ENCODE peak calls at places on chromosome 2, in five cellular contexts. A is PC-3, S is IMR-90, H is hepatocyte, Y is fibroblast of lung. O is an unnamed sample. For H3K9me3, the result is how much of the 10 kb centered on the place peaks cover.

GRCh38 chr2:36357506-36358316 is 2.1 kb downstream of the CRIM1 start:
- DNase-seq in H (peak), S (peak), A (peak), Y (peak), O (peak)

GRCh38 chr2:214960677-214961076 is 151.2 kb upstream of the BARD1 start:
- DNase-seq in Y (no peak), A (peak), H (no peak), S (peak), O (no peak)

GRCh38 chr2:229818230-229818629 is 103.6 kb downstream of the TRIP12 start:
- DNase-seq in S (no peak), A (peak), H (no peak), Y (no peak), O (no peak)

GRCh38 chr2:46970334-46971288 is 55.0 kb upstream of the MCFD2 start:
- DNase-seq in S (peak), A (peak), Y (peak), H (peak), O (peak)

GRCh38 chr2:24115057-24115456 is 8.1 kb downstream of the PFN4 start:
- DNase-seq in Y (peak), S (peak), A (no peak), H (no peak), O (peak)

GRCh38 chr2:98615481-98615880 is 7.1 kb downstream of the UNC50 start:
- DNase-seq in H (no peak), A (no peak), Y (no peak), S (no peak), O (no peak)

GRCh38 chr2:238974510-238975166 is 126.8 kb downstream of the TWIST2 start:
- DNase-seq in H (no peak), Y (peak), A (peak), S (peak), O (peak)

GRCh38 chr2:20755132-20755800 is 67.6 kb downstream of the LDAH start:
- DNase-seq in H (no peak), A (no peak), Y (no peak), S (peak), O (no peak)

GRCh38 chr2:67260348-67261277 is 136.5 kb upstream of the ETAA1 start:
- DNase-seq in S (peak), A (peak), Y (peak), H (peak), O (no peak)

GRCh38 chr2:226114436-226114835 is 685.2 kb downstream of the IRS1 start:
- DNase-seq in H (peak), A (no peak), S (no peak), Y (peak), O (no peak)

GRCh38 chr2:30365201-30365600 is 81.8 kb upstream of the LCLAT1 start:
- DNase-seq in Y (no peak), H (no peak), S (no peak), A (no peak), O (no peak)

GRCh38 chr2:30361751-30362394 is 85.2 kb upstream of the LCLAT1 start:
- DNase-seq in S (no peak), A (peak), H (no peak), Y (peak), O (peak)

GRCh38 chr2:30363406-30363805 is 83.6 kb upstream of the LCLAT1 start:
- DNase-seq in S (no peak), Y (no peak), A (peak), H (no peak), O (peak)

GRCh38 chr2:30359644-30360167 is 87.3 kb upstream of the LCLAT1 start:
- DNase-seq in A (no peak), Y (peak), S (peak), H (peak), O (no peak)

GRCh38 chr2:30362468-30363081 is 84.5 kb upstream of the LCLAT1 start:
- DNase-seq in S (peak), H (no peak), Y (peak), A (peak), O (peak)
- H3K4me2 ChIP-seq in S (peak), H (no peak), Y (peak), A (no peak), O (peak)

GRCh38 chr2:65475000-65475399 is 42.6 kb upstream of the SPRED2 start:
- DNase-seq in Y (no peak), H (no peak), A (no peak), S (no peak), O (no peak)

GRCh38 chr2:65479528-65479927 is 47.1 kb upstream of the SPRED2 start:
- DNase-seq in A (no peak), H (no peak), S (no peak), Y (no peak), O (no peak)

GRCh38 chr2:65476778-65477177 is 44.4 kb upstream of the SPRED2 start:
- DNase-seq in A (no peak), H (no peak), S (no peak), Y (no peak), O (no peak)

GRCh38 chr2:65478498-65479135 is 46.2 kb upstream of the SPRED2 start:
- DNase-seq in A (no peak), H (no peak), Y (no peak), S (no peak), O (no peak)

GRCh38 chr2:65477590-65477989 is 45.2 kb upstream of the SPRED2 start:
- DNase-seq in Y (no peak), H (no peak), S (no peak), A (no peak), O (no peak)
- H3K9me3 ChIP-seq in Y (under half), H (under half), S (under half), A (under half), O (under half)

DNA sequence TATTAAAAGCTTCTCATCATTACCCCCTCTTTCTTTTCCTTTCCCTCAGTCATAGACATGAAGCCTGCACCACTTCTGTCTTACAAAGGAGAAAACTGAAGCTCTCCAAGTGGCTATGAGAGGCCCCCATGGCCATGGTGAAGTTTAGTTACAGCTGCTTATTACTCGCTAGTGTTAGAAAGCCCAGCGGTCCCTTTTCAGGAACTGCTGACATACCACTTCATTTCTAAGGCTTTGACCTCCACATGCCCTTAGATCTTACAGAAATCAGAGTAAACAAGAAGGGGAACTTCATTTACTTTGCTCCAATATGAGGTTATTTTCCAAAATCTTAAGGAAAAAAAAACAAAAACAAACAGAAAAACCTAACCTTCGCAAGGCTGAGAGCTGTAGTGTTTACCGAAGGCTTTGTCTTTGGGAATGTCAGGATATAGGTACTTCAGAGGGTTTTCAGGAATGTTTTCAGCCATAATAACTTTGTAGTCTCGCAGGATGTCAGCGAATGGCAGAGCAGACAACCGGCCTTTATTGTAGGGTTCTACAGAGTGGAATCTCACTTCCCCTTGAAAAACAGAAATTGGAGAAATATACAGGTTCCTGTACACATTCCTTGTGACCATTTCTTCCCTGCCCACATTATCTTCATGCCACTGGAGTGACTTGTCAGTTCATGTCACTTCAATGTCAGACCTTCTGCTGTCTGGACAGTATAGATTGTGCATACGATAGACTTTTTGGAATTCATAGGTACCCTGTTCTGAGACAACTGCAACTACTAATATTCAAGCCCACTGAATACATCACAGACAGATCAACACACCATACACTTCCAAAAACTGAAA is 18.8 kb upstream of the STAT1 start:
- DNase-seq in S (no peak), A (no peak), H (no peak), Y (no peak), O (no peak)
- H3K4me2 ChIP-seq in S (peak), A (no peak), H (peak), Y (no peak), O (no peak)

DNA sequence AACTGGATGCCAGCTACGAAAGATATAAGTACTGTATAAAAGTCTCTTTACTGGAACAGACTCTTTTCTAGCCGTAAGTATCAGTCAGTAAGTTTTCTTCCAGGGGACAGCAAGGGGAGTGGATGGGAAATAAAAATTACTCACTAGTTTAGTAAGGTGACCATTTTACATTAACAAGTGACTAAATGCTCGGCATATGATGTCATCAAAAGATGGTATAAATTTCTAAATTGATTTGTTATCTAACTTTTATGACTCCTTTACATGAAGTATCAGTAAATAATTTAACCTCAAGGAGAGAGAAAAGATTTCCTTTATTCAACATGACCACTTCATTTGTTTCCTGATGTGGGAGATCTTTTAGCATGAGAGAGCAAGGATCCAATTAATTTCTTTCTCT is 859.0 kb upstream of the LRRTM1 start:
- DNase-seq in S (no peak), Y (no peak), H (no peak), A (no peak), O (no peak)
- H3K9me3 ChIP-seq in S (under half), Y (under half), H (under half), A (under half), O (under half)

DNA sequence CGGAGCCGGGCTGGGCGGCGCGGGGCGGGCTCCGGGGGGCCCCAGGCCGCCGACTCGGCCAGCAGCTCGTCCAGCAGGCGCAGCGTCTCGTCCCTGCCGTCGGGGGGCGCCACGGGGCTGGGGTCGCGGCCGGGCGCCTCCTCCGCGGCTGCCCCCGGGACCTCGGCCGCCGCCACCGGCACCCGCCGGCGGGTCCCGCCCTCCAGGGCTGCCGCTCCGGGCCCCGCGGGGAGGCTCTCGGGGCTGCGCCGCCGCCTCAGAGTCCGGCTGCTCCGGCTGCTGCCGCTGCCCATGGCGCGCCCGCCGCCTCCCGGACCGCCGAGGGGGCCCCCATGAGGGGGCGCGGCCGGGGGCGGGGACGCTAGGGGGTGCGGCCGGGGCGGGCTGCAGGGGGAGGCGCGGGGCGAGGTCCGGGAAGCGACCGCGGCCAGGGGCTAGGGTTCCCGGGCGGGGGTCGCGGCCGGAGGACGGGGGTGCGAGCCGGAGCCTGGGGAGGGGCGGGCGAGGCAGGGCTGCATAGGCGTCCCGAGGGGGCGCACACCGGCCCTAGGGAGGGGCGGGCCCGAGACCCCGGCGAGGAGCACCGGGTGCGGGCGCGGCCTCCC is at the start of gene CYS1:
- DNase-seq in H (peak), Y (peak), S (no peak), A (no peak), O (no peak)
- H3K4me2 ChIP-seq in H (peak), Y (peak), S (peak), A (peak), O (peak)